ENCODE peak calls at places on chromosomes 6 and 20, in five cellular contexts. One of them, this sample, is unnamed. For H3K36me3, the result is how much of the 10 kb centered on the place peaks cover.

GRCh38 chr20:33450867-33451266 is 7.3 kb upstream of the SNTA1 start:
- ATAC-seq in IMR-90: peak
- ATAC-seq in HCT116: peak
- ATAC-seq in K562: peak
- ATAC-seq in right lobe of liver: peak
- ATAC-seq in this sample: no peak

GRCh38 chr6:150902142-150902800 is 36.8 kb downstream of the MTHFD1L start:
- ATAC-seq in IMR-90: peak
- ATAC-seq in HCT116: no peak
- ATAC-seq in K562: peak
- ATAC-seq in right lobe of liver: no peak
- ATAC-seq in this sample: peak

GRCh38 chr6:121838842-121839241 is 403.4 kb downstream of the GJA1 start:
- ATAC-seq in IMR-90: peak
- ATAC-seq in HCT116: no peak
- ATAC-seq in K562: no peak
- ATAC-seq in right lobe of liver: no peak
- ATAC-seq in this sample: no peak

GRCh38 chr6:134161036-134161435 is 108.6 kb upstream of the SLC2A12 start:
- ATAC-seq in IMR-90: no peak
- ATAC-seq in HCT116: no peak
- ATAC-seq in K562: no peak
- ATAC-seq in right lobe of liver: no peak
- ATAC-seq in this sample: no peak

GRCh38 chr20:22582960-22583772 is 1.2 kb downstream of the FOXA2 start:
- ATAC-seq in IMR-90: no peak
- ATAC-seq in HCT116: no peak
- ATAC-seq in K562: no peak
- ATAC-seq in right lobe of liver: no peak
- ATAC-seq in this sample: no peak

GRCh38 chr6:138688580-138688979 is 85.0 kb upstream of the CCDC28A start:
- ATAC-seq in IMR-90: no peak
- ATAC-seq in HCT116: no peak
- ATAC-seq in K562: no peak
- ATAC-seq in right lobe of liver: no peak
- ATAC-seq in this sample: no peak

GRCh38 chr6:47031656-47032055 is 10.5 kb downstream of the ADGRF1 start:
- ATAC-seq in IMR-90: no peak
- ATAC-seq in HCT116: no peak
- ATAC-seq in K562: no peak
- ATAC-seq in right lobe of liver: no peak
- ATAC-seq in this sample: no peak

GRCh38 chr6:145823322-145823944 is 8.8 kb upstream of the FBXO30 start:
- ATAC-seq in IMR-90: peak
- ATAC-seq in HCT116: no peak
- ATAC-seq in K562: no peak
- ATAC-seq in right lobe of liver: no peak
- ATAC-seq in this sample: no peak

GRCh38 chr20:59207235-59207634 is 43.6 kb downstream of the ZNF831 start:
- ATAC-seq in IMR-90: no peak
- ATAC-seq in HCT116: no peak
- ATAC-seq in K562: no peak
- ATAC-seq in right lobe of liver: no peak
- ATAC-seq in this sample: no peak

GRCh38 chr6:165183071-165183470 is 126.3 kb downstream of the C6orf118 start:
- ATAC-seq in IMR-90: no peak
- ATAC-seq in HCT116: no peak
- ATAC-seq in K562: no peak
- ATAC-seq in right lobe of liver: no peak
- ATAC-seq in this sample: no peak

GRCh38 chr20:50460608-50461268 is 49.4 kb upstream of the PTPN1 start:
- ATAC-seq in IMR-90: peak
- ATAC-seq in HCT116: peak
- ATAC-seq in K562: peak
- ATAC-seq in right lobe of liver: peak
- ATAC-seq in this sample: peak

GRCh38 chr20:44264287-44264686 is 17.2 kb downstream of the GDAP1L1 start:
- ATAC-seq in IMR-90: no peak
- ATAC-seq in HCT116: no peak
- ATAC-seq in K562: no peak
- ATAC-seq in right lobe of liver: no peak
- ATAC-seq in this sample: no peak

GRCh38 chr6:44977406-44977740 is 350.8 kb upstream of the RUNX2 start:
- ATAC-seq in IMR-90: no peak
- ATAC-seq in HCT116: no peak
- ATAC-seq in K562: no peak
- ATAC-seq in right lobe of liver: no peak
- ATAC-seq in this sample: no peak

GRCh38 chr20:19928379-19929360 is 88.5 kb upstream of the NAA20 start:
- ATAC-seq in IMR-90: no peak
- ATAC-seq in HCT116: no peak
- ATAC-seq in K562: no peak
- ATAC-seq in right lobe of liver: no peak
- ATAC-seq in this sample: peak

GRCh38 chr20:62508641-62509051 is 32.9 kb upstream of the GATA5 start:
- ATAC-seq in IMR-90: no peak
- ATAC-seq in HCT116: peak
- ATAC-seq in K562: peak
- ATAC-seq in right lobe of liver: peak
- ATAC-seq in this sample: no peak

GRCh38 chr6:72676995-72677394 is 55.1 kb downstream of the KCNQ5 start:
- ATAC-seq in IMR-90: no peak
- ATAC-seq in HCT116: no peak
- ATAC-seq in K562: no peak
- ATAC-seq in right lobe of liver: no peak
- ATAC-seq in this sample: no peak

GRCh38 chr20:54433653-54434052 is 41.7 kb upstream of the DOK5 start:
- ATAC-seq in IMR-90: no peak
- ATAC-seq in HCT116: no peak
- ATAC-seq in K562: no peak
- ATAC-seq in right lobe of liver: peak
- ATAC-seq in this sample: no peak

GRCh38 chr20:11001767-11002540 is 328.2 kb upstream of the JAG1 start:
- ATAC-seq in IMR-90: peak
- ATAC-seq in HCT116: peak
- ATAC-seq in K562: no peak
- ATAC-seq in right lobe of liver: peak
- ATAC-seq in this sample: no peak

GRCh38 chr6:63509652-63510352 is 62.5 kb upstream of the LOC128125822 start:
- ATAC-seq in IMR-90: peak
- ATAC-seq in HCT116: no peak
- ATAC-seq in K562: no peak
- ATAC-seq in right lobe of liver: peak
- ATAC-seq in this sample: peak

GRCh38 chr20:58897493-58897892 is 45.0 kb downstream of the GNAS start:
- ATAC-seq in IMR-90: no peak
- ATAC-seq in HCT116: no peak
- ATAC-seq in K562: no peak
- ATAC-seq in right lobe of liver: no peak
- ATAC-seq in this sample: no peak

GRCh38 chr20:22232923-22233322 is 351.4 kb downstream of the FOXA2 start:
- ATAC-seq in IMR-90: no peak
- ATAC-seq in HCT116: no peak
- ATAC-seq in K562: no peak
- ATAC-seq in right lobe of liver: no peak
- ATAC-seq in this sample: no peak

GRCh38 chr6:88641178-88641903 is 322.1 kb downstream of the RNGTT start:
- ATAC-seq in IMR-90: peak
- ATAC-seq in HCT116: no peak
- ATAC-seq in K562: no peak
- ATAC-seq in right lobe of liver: no peak
- ATAC-seq in this sample: no peak

GRCh38 chr6:142313284-142313683 is 11.5 kb downstream of the ADGRG6 start:
- ATAC-seq in IMR-90: peak
- ATAC-seq in HCT116: no peak
- ATAC-seq in K562: no peak
- ATAC-seq in right lobe of liver: peak
- ATAC-seq in this sample: no peak

GRCh38 chr6:15945593-15946159 is 183.2 kb upstream of the MYLIP start:
- ATAC-seq in IMR-90: no peak
- ATAC-seq in HCT116: no peak
- ATAC-seq in K562: no peak
- ATAC-seq in right lobe of liver: no peak
- ATAC-seq in this sample: no peak

GRCh38 chr6:75437451-75438185 is 56.0 kb downstream of the FILIP1 start:
- ATAC-seq in IMR-90: peak
- ATAC-seq in HCT116: no peak
- ATAC-seq in K562: no peak
- ATAC-seq in right lobe of liver: no peak
- ATAC-seq in this sample: peak

GRCh38 chr6:136059308-136059707 is 190.8 kb downstream of the MTFR2 start:
- ATAC-seq in IMR-90: no peak
- ATAC-seq in HCT116: no peak
- ATAC-seq in K562: no peak
- ATAC-seq in right lobe of liver: no peak
- ATAC-seq in this sample: no peak

GRCh38 chr20:19828233-19828632 is 70.2 kb downstream of the RIN2 start:
- ATAC-seq in IMR-90: peak
- ATAC-seq in HCT116: peak
- ATAC-seq in K562: no peak
- ATAC-seq in right lobe of liver: no peak
- ATAC-seq in this sample: no peak

GRCh38 chr20:63567382-63568169 is 6.5 kb downstream of the HELZ2 start:
- ATAC-seq in IMR-90: no peak
- ATAC-seq in HCT116: no peak
- ATAC-seq in K562: peak
- ATAC-seq in right lobe of liver: peak
- ATAC-seq in this sample: peak

GRCh38 chr20:56249244-56249955 is 868 bp downstream of the MC3R start:
- ATAC-seq in IMR-90: no peak
- ATAC-seq in HCT116: peak
- ATAC-seq in K562: peak
- ATAC-seq in right lobe of liver: peak
- ATAC-seq in this sample: no peak

GRCh38 chr6:53692172-53692571 is 26.6 kb upstream of the KLHL31 start:
- ATAC-seq in IMR-90: no peak
- ATAC-seq in HCT116: no peak
- ATAC-seq in K562: no peak
- ATAC-seq in right lobe of liver: no peak
- ATAC-seq in this sample: no peak

GRCh38 chr6:53691252-53691651 is 25.7 kb upstream of the KLHL31 start:
- ATAC-seq in IMR-90: no peak
- ATAC-seq in HCT116: no peak
- ATAC-seq in K562: no peak
- ATAC-seq in right lobe of liver: no peak
- ATAC-seq in this sample: no peak

GRCh38 chr6:53696351-53696750 is 30.8 kb upstream of the KLHL31 start:
- ATAC-seq in IMR-90: no peak
- ATAC-seq in HCT116: no peak
- ATAC-seq in K562: no peak
- ATAC-seq in right lobe of liver: no peak
- ATAC-seq in this sample: no peak

GRCh38 chr6:53694800-53695394 is 29.3 kb upstream of the KLHL31 start:
- ATAC-seq in IMR-90: no peak
- ATAC-seq in HCT116: no peak
- ATAC-seq in K562: no peak
- ATAC-seq in right lobe of liver: no peak
- ATAC-seq in this sample: no peak

GRCh38 chr6:53691667-53692133 is 26.1 kb upstream of the KLHL31 start:
- ATAC-seq in IMR-90: peak
- ATAC-seq in HCT116: no peak
- ATAC-seq in K562: no peak
- ATAC-seq in right lobe of liver: peak
- ATAC-seq in this sample: no peak
- H3K4me3 ChIP-seq in IMR-90: no peak
- H3K4me3 ChIP-seq in HCT116: no peak
- H3K4me3 ChIP-seq in K562: no peak
- H3K4me3 ChIP-seq in right lobe of liver: no peak
- H3K4me3 ChIP-seq in this sample: no peak

GRCh38 chr20:47244451-47244850 is 112.0 kb downstream of the ZMYND8 start:
- ATAC-seq in IMR-90: no peak
- ATAC-seq in HCT116: no peak
- ATAC-seq in K562: no peak
- ATAC-seq in right lobe of liver: peak
- ATAC-seq in this sample: no peak

GRCh38 chr20:47247972-47248371 is 108.5 kb downstream of the ZMYND8 start:
- ATAC-seq in IMR-90: no peak
- ATAC-seq in HCT116: no peak
- ATAC-seq in K562: no peak
- ATAC-seq in right lobe of liver: no peak
- ATAC-seq in this sample: no peak

GRCh38 chr20:47248448-47248966 is 108.0 kb downstream of the ZMYND8 start:
- ATAC-seq in IMR-90: no peak
- ATAC-seq in HCT116: no peak
- ATAC-seq in K562: no peak
- ATAC-seq in right lobe of liver: no peak
- ATAC-seq in this sample: no peak

GRCh38 chr20:47243906-47244305 is 112.6 kb downstream of the ZMYND8 start:
- ATAC-seq in IMR-90: no peak
- ATAC-seq in HCT116: no peak
- ATAC-seq in K562: no peak
- ATAC-seq in right lobe of liver: no peak
- ATAC-seq in this sample: no peak

DNA sequence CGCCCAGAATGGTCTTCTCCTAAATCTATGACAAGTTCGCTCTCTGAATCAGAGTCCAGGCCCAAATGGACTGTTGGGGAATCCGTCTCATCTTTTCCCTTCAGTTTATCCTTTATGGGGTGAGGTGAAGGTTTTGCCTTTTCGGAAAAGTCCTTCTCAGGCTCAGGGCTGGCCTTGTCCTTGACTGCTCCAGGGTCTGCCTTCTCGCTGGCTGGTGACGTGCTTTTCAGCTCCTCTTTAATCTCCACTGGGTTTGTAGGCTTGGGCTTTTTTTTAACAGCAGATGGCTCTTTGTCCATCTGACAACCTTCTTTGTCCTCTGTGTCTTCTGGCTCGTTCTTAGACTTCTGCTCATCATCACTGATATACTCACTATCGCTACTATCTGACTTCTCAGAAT is 110.4 kb downstream of the ZMYND8 start:
- ATAC-seq in IMR-90: no peak
- ATAC-seq in HCT116: no peak
- ATAC-seq in K562: no peak
- ATAC-seq in right lobe of liver: no peak
- ATAC-seq in this sample: no peak
- H3K36me3 ChIP-seq in IMR-90: under half
- H3K36me3 ChIP-seq in HCT116: under half
- H3K36me3 ChIP-seq in K562: half or more
- H3K36me3 ChIP-seq in right lobe of liver: under half
- H3K36me3 ChIP-seq in this sample: half or more

DNA sequence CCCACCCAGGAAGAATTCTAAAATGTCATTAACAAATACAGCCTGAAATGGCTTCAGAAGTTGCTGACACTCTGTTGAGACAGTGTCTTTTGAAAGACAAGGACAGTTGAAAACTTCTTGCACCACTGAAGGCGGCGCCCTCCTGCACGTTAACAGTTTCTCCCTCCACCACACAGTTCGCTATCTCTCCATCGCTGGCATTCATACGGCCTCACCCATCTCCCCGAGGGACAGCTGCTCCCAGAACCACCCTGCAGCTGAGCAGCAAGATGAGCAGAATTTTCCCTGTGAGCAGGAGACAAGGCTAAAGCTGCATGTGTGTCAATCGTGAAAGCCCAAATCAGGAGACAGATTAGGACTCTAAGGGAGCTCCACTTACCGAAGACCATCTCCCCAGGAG is 113.3 kb downstream of the LY86 start:
- ATAC-seq in IMR-90: no peak
- ATAC-seq in HCT116: no peak
- ATAC-seq in K562: peak
- ATAC-seq in right lobe of liver: no peak
- ATAC-seq in this sample: no peak
- TF ChIP-seq POLR2A in IMR-90: no peak
- TF ChIP-seq POLR2A in HCT116: no peak
- TF ChIP-seq POLR2A in K562: no peak
- TF ChIP-seq POLR2A in right lobe of liver: no peak
- TF ChIP-seq POLR2A in this sample: no peak

GRCh38 chr6:29925341-29926080 is 16.8 kb upstream of the HLA-A start:
- ATAC-seq in IMR-90: no peak
- ATAC-seq in HCT116: no peak
- ATAC-seq in K562: no peak
- ATAC-seq in right lobe of liver: peak
- ATAC-seq in this sample: no peak
- H3K4me3 ChIP-seq in IMR-90: peak
- H3K4me3 ChIP-seq in HCT116: no peak
- H3K4me3 ChIP-seq in K562: no peak
- H3K4me3 ChIP-seq in right lobe of liver: peak
- H3K4me3 ChIP-seq in this sample: peak

This sample was measured in gastroesophageal sphincter.